ENCODE peak calls at places on chromosomes 5 and 9, in six cellular contexts. One of them, this sample, is unnamed.
A peak's percentile ranks its signal among the peaks of the same experiment; 100 is the strongest.

GRCh38 chr9:93303258-93303771 is 119.4 kb downstream of the WNK2 start:
- DNase-seq in sigmoid colon: peak; percentile 36
- DNase-seq in foreskin fibroblast: no peak
- DNase-seq in lower lobe of right lung: no peak
- DNase-seq in MM.1S: no peak
- DNase-seq in fibroblast of lung: no peak
- DNase-seq in this sample: no peak

GRCh38 chr5:164027738-164028137 is 522.3 kb downstream of the MAT2B start:
- DNase-seq in sigmoid colon: no peak
- DNase-seq in lower lobe of right lung: no peak
- DNase-seq in foreskin fibroblast: no peak
- DNase-seq in fibroblast of lung: peak; percentile 26
- DNase-seq in MM.1S: no peak
- DNase-seq in this sample: no peak

GRCh38 chr9:84953797-84954695 is 284.5 kb downstream of the NTRK2 start:
- DNase-seq in MM.1S: peak; percentile 83
- DNase-seq in foreskin fibroblast: no peak
- DNase-seq in fibroblast of lung: peak; percentile 3
- DNase-seq in sigmoid colon: peak; percentile 85
- DNase-seq in lower lobe of right lung: peak; percentile 75
- DNase-seq in this sample: peak; percentile 72

GRCh38 chr5:103434057-103434456 is 128.5 kb downstream of the NUDT12 start:
- DNase-seq in fibroblast of lung: no peak
- DNase-seq in lower lobe of right lung: no peak
- DNase-seq in sigmoid colon: no peak
- DNase-seq in foreskin fibroblast: no peak
- DNase-seq in MM.1S: no peak
- DNase-seq in this sample: no peak

GRCh38 chr9:638152-638551 is 203.3 kb upstream of the DMRT1 start:
- DNase-seq in MM.1S: peak; percentile 84
- DNase-seq in lower lobe of right lung: no peak
- DNase-seq in foreskin fibroblast: no peak
- DNase-seq in fibroblast of lung: no peak
- DNase-seq in sigmoid colon: no peak
- DNase-seq in this sample: peak; percentile 35

GRCh38 chr5:30390095-30390494 is 803.4 kb upstream of the CDH6 start:
- DNase-seq in foreskin fibroblast: no peak
- DNase-seq in sigmoid colon: no peak
- DNase-seq in fibroblast of lung: no peak
- DNase-seq in lower lobe of right lung: no peak
- DNase-seq in MM.1S: no peak
- DNase-seq in this sample: no peak

GRCh38 chr9:137722481-137722880 is 103.7 kb downstream of the EHMT1 start:
- DNase-seq in MM.1S: no peak
- DNase-seq in fibroblast of lung: no peak
- DNase-seq in sigmoid colon: no peak
- DNase-seq in foreskin fibroblast: no peak
- DNase-seq in lower lobe of right lung: no peak
- DNase-seq in this sample: no peak

GRCh38 chr9:32525506-32525905 is 490 bp downstream of the RIGI start:
- DNase-seq in sigmoid colon: no peak
- DNase-seq in foreskin fibroblast: no peak
- DNase-seq in fibroblast of lung: peak; percentile 27
- DNase-seq in MM.1S: no peak
- DNase-seq in lower lobe of right lung: no peak
- DNase-seq in this sample: peak; percentile 12

GRCh38 chr5:135345945-135346731 is 52.9 kb downstream of the MACROH2A1 start:
- DNase-seq in MM.1S: no peak
- DNase-seq in lower lobe of right lung: no peak
- DNase-seq in foreskin fibroblast: no peak
- DNase-seq in sigmoid colon: peak; percentile 20
- DNase-seq in fibroblast of lung: no peak
- DNase-seq in this sample: no peak

DNA sequence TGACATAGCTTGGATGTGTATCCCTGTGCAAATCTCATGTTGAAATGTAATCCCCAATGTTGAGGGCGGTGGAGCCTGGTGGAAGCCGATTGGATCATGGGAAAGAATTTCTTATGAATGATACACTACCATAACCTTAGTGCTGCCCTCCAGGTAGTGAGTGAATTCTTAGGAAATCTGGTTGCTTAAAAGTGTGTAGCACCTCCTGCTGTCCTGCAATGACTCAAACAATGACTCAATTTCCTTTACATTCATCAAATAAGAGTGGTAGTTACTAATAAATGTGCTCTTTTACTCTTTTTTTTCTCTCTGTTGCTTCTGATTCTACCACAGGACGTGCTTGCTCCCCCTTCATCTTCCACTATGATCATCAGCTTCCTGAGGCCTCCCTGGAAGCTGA is 1696.0 kb upstream of the CDH9 start:
- DNase-seq in foreskin fibroblast: no peak
- DNase-seq in lower lobe of right lung: no peak
- DNase-seq in MM.1S: no peak
- DNase-seq in sigmoid colon: no peak
- DNase-seq in fibroblast of lung: no peak
- DNase-seq in this sample: no peak
- TF ChIP-seq CTCF in foreskin fibroblast: no peak
- TF ChIP-seq CTCF in lower lobe of right lung: no peak
- TF ChIP-seq CTCF in MM.1S: no peak
- TF ChIP-seq CTCF in sigmoid colon: no peak
- TF ChIP-seq CTCF in fibroblast of lung: no peak
- TF ChIP-seq CTCF in this sample: no peak

GRCh38 chr9:69175488-69175872 is 1.4 kb downstream of the TJP2 start:
- DNase-seq in lower lobe of right lung: no peak
- DNase-seq in MM.1S: no peak
- DNase-seq in foreskin fibroblast: peak; percentile 71
- DNase-seq in sigmoid colon: no peak
- DNase-seq in fibroblast of lung: peak; percentile 28
- DNase-seq in this sample: peak; percentile 59
- H3K4me3 ChIP-seq in lower lobe of right lung: peak overlapping the region; percentile 73
- H3K4me3 ChIP-seq in MM.1S: peak overlapping the region; percentile 96
- H3K4me3 ChIP-seq in foreskin fibroblast: peak overlapping the region; percentile 85
- H3K4me3 ChIP-seq in sigmoid colon: peak overlapping the region; percentile 80
- H3K4me3 ChIP-seq in fibroblast of lung: peak overlapping the region; percentile 82
- H3K4me3 ChIP-seq in this sample: peak overlapping the region; percentile 83

GRCh38 chr9:22986556-22986955 is 539.9 kb downstream of the DMRTA1 start:
- DNase-seq in MM.1S: no peak
- DNase-seq in fibroblast of lung: no peak
- DNase-seq in sigmoid colon: no peak
- DNase-seq in lower lobe of right lung: no peak
- DNase-seq in foreskin fibroblast: no peak
- DNase-seq in this sample: no peak
- TF ChIP-seq CTCF in MM.1S: no peak
- TF ChIP-seq CTCF in fibroblast of lung: no peak
- TF ChIP-seq CTCF in sigmoid colon: no peak
- TF ChIP-seq CTCF in lower lobe of right lung: no peak
- TF ChIP-seq CTCF in foreskin fibroblast: no peak
- TF ChIP-seq CTCF in this sample: no peak

GRCh38 chr9:131197160-131197911 is 72.0 kb downstream of the NUP214 start:
- DNase-seq in MM.1S: no peak
- DNase-seq in sigmoid colon: no peak
- DNase-seq in fibroblast of lung: no peak
- DNase-seq in lower lobe of right lung: no peak
- DNase-seq in foreskin fibroblast: no peak
- DNase-seq in this sample: no peak

GRCh38 chr9:131201856-131202255 is 74.5 kb downstream of the FAM78A start:
- DNase-seq in MM.1S: no peak
- DNase-seq in lower lobe of right lung: no peak
- DNase-seq in fibroblast of lung: no peak
- DNase-seq in foreskin fibroblast: no peak
- DNase-seq in sigmoid colon: no peak
- DNase-seq in this sample: no peak

GRCh38 chr9:131194767-131195166 is 69.4 kb downstream of the NUP214 start:
- DNase-seq in lower lobe of right lung: no peak
- DNase-seq in MM.1S: no peak
- DNase-seq in foreskin fibroblast: no peak
- DNase-seq in sigmoid colon: no peak
- DNase-seq in fibroblast of lung: no peak
- DNase-seq in this sample: no peak

GRCh38 chr9:131193051-131193450 is 67.7 kb downstream of the NUP214 start:
- DNase-seq in MM.1S: no peak
- DNase-seq in foreskin fibroblast: no peak
- DNase-seq in fibroblast of lung: no peak
- DNase-seq in sigmoid colon: no peak
- DNase-seq in lower lobe of right lung: no peak
- DNase-seq in this sample: no peak

GRCh38 chr9:131198316-131198715 is 72.9 kb downstream of the NUP214 start:
- DNase-seq in foreskin fibroblast: no peak
- DNase-seq in sigmoid colon: no peak
- DNase-seq in fibroblast of lung: no peak
- DNase-seq in lower lobe of right lung: no peak
- DNase-seq in MM.1S: no peak
- DNase-seq in this sample: no peak
- H3K4me3 ChIP-seq in foreskin fibroblast: no peak overlapping the region
- H3K4me3 ChIP-seq in sigmoid colon: no peak overlapping the region
- H3K4me3 ChIP-seq in fibroblast of lung: no peak overlapping the region
- H3K4me3 ChIP-seq in lower lobe of right lung: no peak overlapping the region
- H3K4me3 ChIP-seq in MM.1S: no peak overlapping the region
- H3K4me3 ChIP-seq in this sample: no peak overlapping the region

GRCh38 chr5:156593546-156593945 is 256.5 kb upstream of the PPP1R2B start:
- DNase-seq in sigmoid colon: no peak
- DNase-seq in foreskin fibroblast: no peak
- DNase-seq in fibroblast of lung: no peak
- DNase-seq in MM.1S: no peak
- DNase-seq in lower lobe of right lung: no peak
- DNase-seq in this sample: no peak

GRCh38 chr5:156595132-156595787 is 254.8 kb upstream of the PPP1R2B start:
- DNase-seq in lower lobe of right lung: peak; percentile 49
- DNase-seq in fibroblast of lung: peak; percentile 38
- DNase-seq in sigmoid colon: peak; percentile 92
- DNase-seq in MM.1S: no peak
- DNase-seq in foreskin fibroblast: no peak
- DNase-seq in this sample: no peak

GRCh38 chr5:156594406-156594805 is 255.7 kb upstream of the PPP1R2B start:
- DNase-seq in foreskin fibroblast: no peak
- DNase-seq in sigmoid colon: no peak
- DNase-seq in lower lobe of right lung: no peak
- DNase-seq in MM.1S: no peak
- DNase-seq in fibroblast of lung: no peak
- DNase-seq in this sample: no peak

DNA sequence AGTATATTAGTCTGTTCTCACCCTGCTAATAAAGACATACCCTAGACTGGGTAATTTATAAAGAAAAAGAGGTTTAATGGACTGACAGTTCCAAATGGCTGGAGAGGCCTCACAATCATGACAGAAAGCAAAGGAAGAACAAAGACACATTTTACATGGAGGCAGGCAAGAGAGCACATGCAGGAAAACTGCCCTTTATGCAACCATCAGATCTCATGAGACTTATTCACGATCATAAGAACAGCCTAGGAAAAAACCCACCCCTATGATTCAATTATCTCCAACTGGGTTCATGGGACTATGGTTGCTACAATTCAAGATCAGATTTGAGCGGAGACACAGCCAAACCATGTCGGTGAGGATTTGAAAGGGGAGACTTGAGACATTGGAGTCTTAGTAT is 252.8 kb upstream of the PPP1R2B start:
- DNase-seq in fibroblast of lung: no peak
- DNase-seq in lower lobe of right lung: no peak
- DNase-seq in sigmoid colon: no peak
- DNase-seq in MM.1S: no peak
- DNase-seq in foreskin fibroblast: no peak
- DNase-seq in this sample: no peak
- TF ChIP-seq CTCF in fibroblast of lung: no peak
- TF ChIP-seq CTCF in lower lobe of right lung: no peak
- TF ChIP-seq CTCF in sigmoid colon: no peak
- TF ChIP-seq CTCF in MM.1S: no peak
- TF ChIP-seq CTCF in foreskin fibroblast: no peak
- TF ChIP-seq CTCF in this sample: no peak

GRCh38 chr9:77534376-77535057 is 113.6 kb downstream of the GNA14 start:
- DNase-seq in fibroblast of lung: no peak
- DNase-seq in sigmoid colon: no peak
- DNase-seq in MM.1S: no peak
- DNase-seq in foreskin fibroblast: no peak
- DNase-seq in lower lobe of right lung: no peak
- DNase-seq in this sample: peak; percentile 5
- H3K4me3 ChIP-seq in fibroblast of lung: no peak overlapping the region
- H3K4me3 ChIP-seq in sigmoid colon: no peak overlapping the region
- H3K4me3 ChIP-seq in MM.1S: no peak overlapping the region
- H3K4me3 ChIP-seq in foreskin fibroblast: no peak overlapping the region
- H3K4me3 ChIP-seq in lower lobe of right lung: no peak overlapping the region
- H3K4me3 ChIP-seq in this sample: no peak overlapping the region

This sample was measured in GM12865.